ENCODE peak calls at places on chromosome 5, in ten cellular contexts. V is left ventricle myocardium inferior; D is stimulated activated CD8-positive, alpha-beta memory T cell treated with anti-CD3 and anti-CD28 coated beads, Interleukin-2, amount 100 ng/mL, for 1 hour; O is H54; L is naive thymus-derived CD8-positive, alpha-beta T cell; I is stimulated activated CD4-positive, alpha-beta T cell treated with anti-CD3 and anti-CD28 coated beads, Interleukin-4, amount 100 ng/mL, for 1 hour; J is activated CD8-positive, alpha-beta memory T cell treated with anti-CD3 and anti-CD28 coated beads for 24 hours; Q is activated T-cell treated with anti-CD3 and anti-CD28 coated beads, Interleukin-2, amount 50 U/mL, for 4 hours; E is cardiac muscle cell; P is GM04504. B is an unnamed sample.

GRCh38 chr5:133132717-133133116 is 80.9 kb downstream of the HSPA4 start:
- DNase-seq in V (no peak), D (no peak), O (no peak), L (no peak), I (no peak), J (no peak), Q (no peak), E (no peak), P (no peak), B (no peak)

GRCh38 chr5:73946926-73947455 is 321.0 kb downstream of the ARHGEF28 start:
- DNase-seq in V (no peak), D (no peak), O (no peak), L (no peak), I (no peak), J (no peak), Q (no peak), E (no peak), P (no peak), B (no peak)

GRCh38 chr5:122761115-122761514 is 13.8 kb upstream of the SNX2 start:
- DNase-seq in V (no peak), D (no peak), O (no peak), L (no peak), I (no peak), J (no peak), Q (no peak), E (no peak), P (no peak), B (no peak)

GRCh38 chr5:126600631-126601511 is at the start of gene PHAX:
- DNase-seq in V (peak; percentile 77), D (peak; percentile 56), O (peak; percentile 82), L (peak; percentile 65), I (peak; percentile 74), J (peak; percentile 89), Q (peak; percentile 60), E (peak; percentile 87), P (peak; percentile 60), B (peak; percentile 82)

GRCh38 chr5:82137205-82137604 is 140.9 kb downstream of the RPS23 start:
- DNase-seq in V (no peak), D (no peak), O (no peak), L (no peak), I (no peak), J (no peak), Q (no peak), E (no peak), P (no peak), B (no peak)

GRCh38 chr5:115816226-115817042 is at the start of gene CDO1:
- DNase-seq in V (peak; percentile 58), D (no peak), O (no peak), L (no peak), I (peak; percentile 13), J (peak; percentile 69), Q (no peak), E (peak; percentile 74), P (no peak), B (peak; percentile 45)

GRCh38 chr5:78268361-78268760 is 26.1 kb downstream of the AP3B1 start:
- DNase-seq in V (no peak), D (no peak), O (no peak), L (no peak), I (no peak), J (no peak), Q (no peak), E (no peak), P (no peak), B (no peak)

GRCh38 chr5:78638423-78638822 is 10.1 kb downstream of the LHFPL2 start:
- DNase-seq in V (peak; percentile 45), D (no peak), O (peak; percentile 87), L (no peak), I (no peak), J (no peak), Q (no peak), E (peak; percentile 92), P (peak; percentile 96), B (peak; percentile 99)

GRCh38 chr5:112923988-112924387 is 2.0 kb upstream of the REEP5 start:
- DNase-seq in V (no peak), D (no peak), O (no peak), L (no peak), I (no peak), J (no peak), Q (no peak), E (no peak), P (no peak), B (no peak)

GRCh38 chr5:42970636-42971559 is 69.2 kb downstream of the ANXA2R start:
- DNase-seq in V (peak; percentile 31), D (no peak), O (no peak), L (no peak), I (peak; percentile 11), J (no peak), Q (peak; percentile 17), E (peak; percentile 45), P (no peak), B (no peak)

GRCh38 chr5:181221792-181222629 is 1.1 kb upstream of the TRIM41 start:
- DNase-seq in V (peak; percentile 91), D (peak; percentile 93), O (peak; percentile 56), L (peak; percentile 96), I (peak; percentile 95), J (peak; percentile 100), Q (peak; percentile 97), E (peak; percentile 93), P (peak; percentile 85), B (peak; percentile 92)

B was measured in foreskin melanocyte.